ENCODE peak calls at places on chromosomes 5 and 9, in five cellular contexts. One of them, this sample, is unnamed.

GRCh38 chr9:130539473-130540223 is 39.7 kb upstream of the FUBP3 start:
- DNase-seq in ascending aorta: no peak
- DNase-seq in aorta: no peak
- DNase-seq in AG20443: peak
- DNase-seq in osteocyte: no peak
- DNase-seq in this sample: no peak

GRCh38 chr5:72557147-72557501 is 49.9 kb upstream of the ZNF366 start:
- DNase-seq in aorta: peak
- DNase-seq in ascending aorta: no peak
- DNase-seq in AG20443: no peak
- DNase-seq in osteocyte: no peak
- DNase-seq in this sample: no peak

GRCh38 chr5:67153292-67153691 is 43.3 kb downstream of the CD180 start:
- DNase-seq in AG20443: no peak
- DNase-seq in osteocyte: no peak
- DNase-seq in aorta: no peak
- DNase-seq in ascending aorta: no peak
- DNase-seq in this sample: no peak

GRCh38 chr5:133854554-133854953 is 113.9 kb downstream of the C5orf15 start:
- DNase-seq in AG20443: no peak
- DNase-seq in osteocyte: no peak
- DNase-seq in aorta: no peak
- DNase-seq in ascending aorta: no peak
- DNase-seq in this sample: no peak

GRCh38 chr5:39201160-39201794 is 18.1 kb downstream of the FYB1 start:
- DNase-seq in osteocyte: no peak
- DNase-seq in AG20443: no peak
- DNase-seq in ascending aorta: no peak
- DNase-seq in aorta: no peak
- DNase-seq in this sample: no peak

GRCh38 chr5:107993341-107993740 is 322.6 kb upstream of the EFNA5 start:
- DNase-seq in osteocyte: no peak
- DNase-seq in ascending aorta: no peak
- DNase-seq in aorta: no peak
- DNase-seq in AG20443: no peak
- DNase-seq in this sample: no peak

GRCh38 chr5:175847061-175847460 is 24.3 kb upstream of the CPLX2 start:
- DNase-seq in ascending aorta: no peak
- DNase-seq in AG20443: no peak
- DNase-seq in osteocyte: no peak
- DNase-seq in aorta: no peak
- DNase-seq in this sample: no peak

GRCh38 chr5:142283304-142283703 is 41.5 kb downstream of the SPRY4 start:
- DNase-seq in osteocyte: no peak
- DNase-seq in AG20443: no peak
- DNase-seq in ascending aorta: no peak
- DNase-seq in aorta: no peak
- DNase-seq in this sample: no peak

GRCh38 chr9:87112656-87113055 is 165.3 kb upstream of the GAS1 start:
- DNase-seq in ascending aorta: no peak
- DNase-seq in aorta: no peak
- DNase-seq in AG20443: peak
- DNase-seq in osteocyte: no peak
- DNase-seq in this sample: no peak